ENCODE peak calls at places on chromosome X, in six cellular contexts. X is breast epithelium, E is PC-3, D is lower lobe of right lung, H is suprapubic skin, N is left ventricle myocardium inferior. K is an unnamed sample.

GRCh38 chrX:85244411-85245210 is 820 bp downstream of the ZNF711 start:
- DNase-seq in X (no peak), E (no peak), D (peak), H (no peak), N (no peak), K (peak)

GRCh38 chrX:48899078-48899410 is 1.3 kb downstream of the PQBP1 start:
- DNase-seq in X (no peak), E (no peak), D (no peak), H (no peak), N (no peak), K (no peak)

GRCh38 chrX:17375631-17376380 is 806 bp downstream of the NHS start:
- DNase-seq in X (no peak), E (peak), D (no peak), H (no peak), N (peak), K (no peak)

GRCh38 chrX:150365051-150365952 is 2.2 kb downstream of the MAMLD1 start:
- DNase-seq in X (peak), E (peak), D (peak), H (no peak), N (peak), K (peak)

GRCh38 chrX:33808636-33809035 is 323.5 kb downstream of the FAM47A start:
- DNase-seq in X (no peak), E (no peak), D (no peak), H (no peak), N (no peak), K (no peak)

GRCh38 chrX:130196453-130196852 is 24.7 kb downstream of the RAB33A start:
- DNase-seq in X (no peak), E (no peak), D (no peak), H (no peak), N (no peak), K (no peak)

GRCh38 chrX:133444952-133445831 is 29.9 kb upstream of the GPC4 start:
- DNase-seq in X (no peak), E (peak), D (no peak), H (no peak), N (no peak), K (no peak)

GRCh38 chrX:18997916-18998315 is 14.0 kb upstream of the PHKA2 start:
- DNase-seq in X (no peak), E (no peak), D (no peak), H (no peak), N (no peak), K (no peak)

GRCh38 chrX:151393514-151393913 is 3.5 kb upstream of the VMA21 start:
- DNase-seq in X (no peak), E (no peak), D (no peak), H (no peak), N (no peak), K (peak)

GRCh38 chrX:131704136-131704695 is 160.3 kb downstream of the OR13H1 start:
- DNase-seq in X (peak), E (peak), D (no peak), H (no peak), N (no peak), K (no peak)

GRCh38 chrX:19389217-19389616 is 45.5 kb downstream of the PDHA1 start:
- DNase-seq in X (no peak), E (no peak), D (no peak), H (no peak), N (no peak), K (no peak)

GRCh38 chrX:123184858-123185251 is 777 bp downstream of the GRIA3 start:
- DNase-seq in X (no peak), E (no peak), D (no peak), H (no peak), N (no peak), K (no peak)

GRCh38 chrX:98068210-98068609 is 1184.5 kb downstream of the RPA4 start:
- DNase-seq in X (no peak), E (no peak), D (no peak), H (no peak), N (no peak), K (no peak)

GRCh38 chrX:1224954-1225353 is 12.5 kb upstream of the CRLF2 start:
- DNase-seq in X (no peak), E (no peak), D (no peak), H (peak), N (no peak), K (peak)

GRCh38 chrX:22690116-22690515 is 309.6 kb upstream of the DDX53 start:
- DNase-seq in X (no peak), E (no peak), D (no peak), H (no peak), N (no peak), K (no peak)

GRCh38 chrX:19627081-19627480 is 111.8 kb upstream of the MAP3K15 start:
- DNase-seq in X (no peak), E (no peak), D (no peak), H (no peak), N (peak), K (no peak)

GRCh38 chrX:22686138-22686541 is 313.6 kb upstream of the DDX53 start:
- DNase-seq in X (no peak), E (peak), D (no peak), H (peak), N (peak), K (no peak)

GRCh38 chrX:111151764-111152163 is 55.8 kb downstream of the PAK3 start:
- DNase-seq in X (no peak), E (peak), D (no peak), H (no peak), N (no peak), K (no peak)

GRCh38 chrX:78109458-78109857 is 5.4 kb downstream of the PGK1 start:
- DNase-seq in X (no peak), E (no peak), D (no peak), H (no peak), N (no peak), K (no peak)
- TF ChIP-seq CTCF in X (no peak), E (no peak), D (no peak), H (no peak), N (no peak), K (no peak)

GRCh38 chrX:12463052-12463451 is 324.8 kb downstream of the FRMPD4 start:
- DNase-seq in X (no peak), E (no peak), D (no peak), H (no peak), N (no peak), K (no peak)
- TF ChIP-seq CTCF in X (no peak), E (no peak), D (no peak), H (no peak), N (no peak), K (no peak)

GRCh38 chrX:57083143-57083542 is 38.2 kb downstream of the SPIN2B start:
- DNase-seq in X (no peak), E (no peak), D (no peak), H (no peak), N (no peak), K (no peak)
- TF ChIP-seq CTCF in X (no peak), E (no peak), D (no peak), H (no peak), N (no peak), K (no peak)

DNA sequence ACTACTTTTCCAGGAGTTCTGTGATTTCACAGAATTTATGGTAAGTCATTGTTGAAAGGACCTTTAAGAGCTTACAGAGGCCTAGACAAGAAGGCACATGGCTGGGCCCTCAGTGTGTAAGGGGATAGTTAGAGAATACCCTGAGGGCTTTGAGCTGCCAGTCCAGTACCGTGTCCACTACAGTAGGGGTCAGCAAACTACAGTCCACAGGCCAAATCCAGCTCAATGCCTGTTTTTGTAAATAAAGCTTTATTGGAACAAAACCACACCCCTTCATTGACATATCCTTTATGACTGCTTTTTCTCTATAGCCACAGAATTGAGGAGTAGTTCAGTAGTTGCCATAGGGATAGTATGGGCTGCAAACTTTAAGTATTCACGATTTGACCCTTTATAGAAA is 176.2 kb downstream of the MID1 start:
- DNase-seq in X (no peak), E (no peak), D (no peak), H (no peak), N (no peak), K (no peak)
- TF ChIP-seq CTCF in X (no peak), E (peak), D (no peak), H (no peak), N (peak), K (no peak)